ENCODE peak calls at places on chromosomes 16 and 17, in four cellular contexts. T is fibroblast of lung; K is stimulated activated CD8-positive, alpha-beta memory T cell treated with anti-CD3 and anti-CD28 coated beads, Interleukin-7, amount 100 ng/mL, for 1 hour; S is activated CD4-positive, alpha-beta T cell treated with anti-CD3 and anti-CD28 coated beads, Interleukin-2, amount 10 ng/mL, durations not matched to agents 7 days and 5 days. L is an unnamed sample.

GRCh38 chr16:29852654-29853053 is 10.4 kb downstream of the CDIPT start:
- DNase-seq in T (peak; percentile 31), K (no peak), S (no peak), L (no peak)

GRCh38 chr17:49970498-49970897 is 1.5 kb downstream of the DLX4 start:
- DNase-seq in T (no peak), K (no peak), S (no peak), L (no peak)

GRCh38 chr16:10356870-10357842 is 28.7 kb upstream of the ATF7IP2 start:
- DNase-seq in T (no peak), K (no peak), S (no peak), L (no peak)

GRCh38 chr17:14616508-14616907 is 315.6 kb downstream of the HS3ST3B1 start:
- DNase-seq in T (no peak), K (no peak), S (no peak), L (no peak)

GRCh38 chr17:42387221-42387657 is 1.0 kb downstream of the STAT3 start:
- DNase-seq in T (peak; percentile 76), K (no peak), S (peak; percentile 27), L (no peak)

GRCh38 chr17:15287533-15288267 is 22.6 kb upstream of the PMP22 start:
- DNase-seq in T (peak; percentile 34), K (no peak), S (no peak), L (no peak)

GRCh38 chr16:89431158-89431584 is 59.2 kb downstream of the ANKRD11 start:
- DNase-seq in T (peak; percentile 80), K (no peak), S (no peak), L (no peak)

GRCh38 chr16:67406111-67406593 is 10.1 kb downstream of the ZDHHC1 start:
- DNase-seq in T (no peak), K (no peak), S (no peak), L (no peak)

GRCh38 chr16:31093132-31093703 is 1.4 kb downstream of the VKORC1 start:
- DNase-seq in T (peak; percentile 41), K (no peak), S (no peak), L (peak; percentile 59)

GRCh38 chr17:60086822-60087591 is 8.3 kb upstream of the HEATR6 start:
- DNase-seq in T (peak; percentile 62), K (no peak), S (no peak), L (no peak)

GRCh38 chr17:20278805-20279204 is 188.5 kb downstream of the LGALS9B start:
- DNase-seq in T (no peak), K (no peak), S (no peak), L (no peak)

GRCh38 chr17:41907633-41908539 is 10.9 kb downstream of the ACLY start:
- DNase-seq in T (peak; percentile 44), K (no peak), S (no peak), L (no peak)

GRCh38 chr17:57354669-57355068 is 98.3 kb downstream of the MSI2 start:
- DNase-seq in T (no peak), K (no peak), S (no peak), L (peak; percentile 39)

GRCh38 chr16:7246578-7246977 is 86.1 kb upstream of the RBFOX1 start:
- DNase-seq in T (no peak), K (no peak), S (no peak), L (no peak)

GRCh38 chr17:76278952-76279741 is 14.0 kb downstream of the UBALD2 start:
- DNase-seq in T (peak; percentile 51), K (peak; percentile 85), S (peak; percentile 87), L (peak; percentile 88)

GRCh38 chr17:14737984-14738651 is 437.2 kb downstream of the HS3ST3B1 start:
- DNase-seq in T (peak; percentile 82), K (no peak), S (no peak), L (peak; percentile 44)

GRCh38 chr16:30649725-30650368 is 913 bp upstream of the PRR14 start:
- DNase-seq in T (no peak), K (no peak), S (peak; percentile 42), L (no peak)

GRCh38 chr17:48100591-48101011 is 677 bp downstream of the CBX1 start:
- DNase-seq in T (peak; percentile 67), K (no peak), S (no peak), L (no peak)

GRCh38 chr17:44220211-44221071 is 966 bp upstream of the UBTF start:
- DNase-seq in T (peak; percentile 57), K (peak; percentile 16), S (peak; percentile 54), L (peak; percentile 77)

GRCh38 chr17:20926532-20926931 is 116.3 kb downstream of the USP22 start:
- DNase-seq in T (peak; percentile 74), K (no peak), S (no peak), L (no peak)

GRCh38 chr17:80125656-80126448 is 21.1 kb downstream of the EIF4A3 start:
- DNase-seq in T (peak; percentile 90), K (no peak), S (no peak), L (no peak)

GRCh38 chr16:31038993-31039392 is 5.6 kb downstream of the STX4 start:
- DNase-seq in T (no peak), K (no peak), S (no peak), L (no peak)

GRCh38 chr17:34820922-34821321 is 140.3 kb downstream of the CCT6B start:
- DNase-seq in T (no peak), K (no peak), S (no peak), L (no peak)

GRCh38 chr17:67931227-67931626 is 65.0 kb downstream of the C17orf58 start:
- DNase-seq in T (no peak), K (no peak), S (no peak), L (no peak)

GRCh38 chr17:45846646-45847045 is 2.0 kb downstream of the SPPL2C start:
- DNase-seq in T (no peak), K (no peak), S (no peak), L (no peak)

GRCh38 chr17:82859431-82860403 is 19.9 kb upstream of the ZNF750 start:
- DNase-seq in T (peak; percentile 86), K (no peak), S (peak; percentile 71), L (peak; percentile 40)

GRCh38 chr16:3348547-3349167 is 7.0 kb upstream of the OR2C1 start:
- DNase-seq in T (no peak), K (no peak), S (no peak), L (peak; percentile 92)

GRCh38 chr17:81304196-81305015 is 9.3 kb upstream of the SLC38A10 start:
- DNase-seq in T (no peak), K (no peak), S (no peak), L (no peak)

GRCh38 chr16:67773099-67773498 is 33.3 kb downstream of the RANBP10 start:
- DNase-seq in T (no peak), K (no peak), S (no peak), L (no peak)

GRCh38 chr17:39599665-39600468 is 7.9 kb downstream of the NEUROD2 start:
- DNase-seq in T (no peak), K (no peak), S (no peak), L (no peak)

GRCh38 chr16:59973966-59974365 is 1239.8 kb upstream of the GOT2 start:
- DNase-seq in T (peak; percentile 58), K (no peak), S (no peak), L (no peak)

GRCh38 chr16:71499775-71500364 is 10.7 kb upstream of the ZNF19 start:
- DNase-seq in T (peak; percentile 44), K (peak; percentile 11), S (peak; percentile 67), L (peak; percentile 69)

GRCh38 chr17:69320908-69321238 is 6.1 kb downstream of the ABCA5 start:
- DNase-seq in T (no peak), K (no peak), S (no peak), L (no peak)

L was measured in OCI-LY7.